ENCODE peak calls at places on chromosomes 13 and 19, in ten cellular contexts. J is SK-N-SH; V is GM23248; G is psoas muscle; L is right atrium auricular region; E is body of pancreas; R is HCT116; K is CD8-positive, alpha-beta memory T cell; C is naive thymus-derived CD4-positive, alpha-beta T cell; W is Peyer's patch. D is an unnamed sample. For H3K36me3, the result is how much of the 10 kb centered on the place peaks cover.

GRCh38 chr13:97440598-97440997 is 6.6 kb downstream of the RAP2A start:
- DNase-seq in J (no peak), V (peak), G (no peak), L (no peak), E (no peak), R (no peak), K (no peak), C (no peak), W (no peak), D (no peak)

GRCh38 chr13:107851670-107852460 is 363.5 kb downstream of the LIG4 start:
- DNase-seq in J (no peak), V (peak), G (no peak), L (no peak), E (no peak), R (no peak), K (no peak), C (no peak), W (no peak), D (no peak)

GRCh38 chr19:37466277-37466797 is 907 bp downstream of the ZNF569 start:
- DNase-seq in J (no peak), V (no peak), G (no peak), L (no peak), E (no peak), R (no peak), K (no peak), C (no peak), W (no peak), D (no peak)

GRCh38 chr19:3471954-3472655 is 8.2 kb downstream of the SMIM24 start:
- DNase-seq in J (peak), V (no peak), G (peak), L (no peak), E (no peak), R (no peak), K (peak), C (no peak), W (no peak), D (no peak)

GRCh38 chr13:32164622-32165268 is 133.2 kb downstream of the FRY start:
- DNase-seq in J (peak), V (peak), G (no peak), L (no peak), E (peak), R (peak), K (no peak), C (no peak), W (no peak), D (no peak)

GRCh38 chr19:47019431-47020041 is at the start of gene NPAS1:
- DNase-seq in J (peak), V (peak), G (no peak), L (no peak), E (no peak), R (no peak), K (no peak), C (no peak), W (no peak), D (no peak)

GRCh38 chr19:40229926-40230417 is 3.5 kb upstream of the CCNP start:
- DNase-seq in J (no peak), V (peak), G (no peak), L (no peak), E (no peak), R (no peak), K (no peak), C (no peak), W (no peak), D (no peak)

GRCh38 chr19:42386974-42387707 is 3.0 kb downstream of the CNFN start:
- DNase-seq in J (peak), V (peak), G (peak), L (peak), E (peak), R (peak), K (peak), C (peak), W (peak), D (peak)

GRCh38 chr13:57878291-57878690 is 246.7 kb downstream of the PCDH17 start:
- DNase-seq in J (no peak), V (no peak), G (no peak), L (no peak), E (no peak), R (no peak), K (no peak), C (no peak), W (no peak), D (no peak)

GRCh38 chr19:48844472-48844871 is 8.2 kb upstream of the HSD17B14 start:
- DNase-seq in J (peak), V (peak), G (no peak), L (no peak), E (no peak), R (peak), K (no peak), C (no peak), W (no peak), D (no peak)

GRCh38 chr13:40484101-40484800 is 182.2 kb downstream of the FOXO1 start:
- DNase-seq in J (no peak), V (peak), G (no peak), L (no peak), E (no peak), R (no peak), K (no peak), C (no peak), W (no peak), D (no peak)

GRCh38 chr19:48833977-48834376 is 2.3 kb downstream of the HSD17B14 start:
- DNase-seq in J (no peak), V (no peak), G (no peak), L (no peak), E (no peak), R (no peak), K (no peak), C (no peak), W (no peak), D (no peak)

GRCh38 chr13:71602327-71602726 is 264.7 kb downstream of the DACH1 start:
- DNase-seq in J (no peak), V (no peak), G (no peak), L (no peak), E (no peak), R (no peak), K (no peak), C (no peak), W (no peak), D (no peak)

GRCh38 chr13:28493740-28494536 is 990 bp downstream of the FLT1 start:
- DNase-seq in J (peak), V (peak), G (no peak), L (no peak), E (no peak), R (no peak), K (no peak), C (peak), W (no peak), D (no peak)

GRCh38 chr13:114025432-114026127 is 51.7 kb upstream of the C13orf46 start:
- DNase-seq in J (peak), V (no peak), G (peak), L (no peak), E (no peak), R (no peak), K (no peak), C (no peak), W (peak), D (no peak)

GRCh38 chr19:48490980-48491792 is 20.4 kb downstream of the LMTK3 start:
- DNase-seq in J (peak), V (peak), G (no peak), L (no peak), E (peak), R (peak), K (peak), C (peak), W (peak), D (no peak)

GRCh38 chr13:48158290-48158689 is 63.4 kb upstream of the MED4 start:
- DNase-seq in J (no peak), V (no peak), G (no peak), L (no peak), E (peak), R (no peak), K (no peak), C (peak), W (no peak), D (no peak)

GRCh38 chr13:27966641-27967202 is 2.4 kb downstream of the CDX2 start:
- DNase-seq in J (peak), V (no peak), G (no peak), L (no peak), E (no peak), R (no peak), K (no peak), C (no peak), W (no peak), D (no peak)

GRCh38 chr19:56111601-56112312 is 9.3 kb downstream of the ZNF787 start:
- DNase-seq in J (peak), V (no peak), G (peak), L (peak), E (peak), R (no peak), K (no peak), C (peak), W (peak), D (no peak)

GRCh38 chr13:100600915-100601314 is 12.3 kb upstream of the GGACT start:
- DNase-seq in J (no peak), V (no peak), G (no peak), L (no peak), E (peak), R (no peak), K (no peak), C (no peak), W (no peak), D (no peak)

GRCh38 chr19:28456264-28456663 is 756.7 kb downstream of the UQCRFS1 start:
- DNase-seq in J (no peak), V (no peak), G (no peak), L (no peak), E (no peak), R (no peak), K (no peak), C (no peak), W (no peak), D (no peak)
- H3K36me3 ChIP-seq in J (under half), V (under half), G (under half), L (under half), E (under half), R (under half), K (under half), C (under half), W (under half), D (under half)

GRCh38 chr19:19674315-19674714 is 5.7 kb downstream of the ZNF101 start:
- DNase-seq in J (no peak), V (no peak), G (no peak), L (no peak), E (no peak), R (no peak), K (no peak), C (no peak), W (no peak), D (no peak)

GRCh38 chr19:19679176-19680073 is 10.8 kb downstream of the ZNF101 start:
- DNase-seq in J (no peak), V (no peak), G (no peak), L (no peak), E (no peak), R (no peak), K (no peak), C (no peak), W (no peak), D (no peak)

GRCh38 chr19:19672816-19673215 is 4.2 kb downstream of the ZNF101 start:
- DNase-seq in J (no peak), V (no peak), G (no peak), L (no peak), E (no peak), R (no peak), K (no peak), C (no peak), W (peak), D (no peak)

DNA sequence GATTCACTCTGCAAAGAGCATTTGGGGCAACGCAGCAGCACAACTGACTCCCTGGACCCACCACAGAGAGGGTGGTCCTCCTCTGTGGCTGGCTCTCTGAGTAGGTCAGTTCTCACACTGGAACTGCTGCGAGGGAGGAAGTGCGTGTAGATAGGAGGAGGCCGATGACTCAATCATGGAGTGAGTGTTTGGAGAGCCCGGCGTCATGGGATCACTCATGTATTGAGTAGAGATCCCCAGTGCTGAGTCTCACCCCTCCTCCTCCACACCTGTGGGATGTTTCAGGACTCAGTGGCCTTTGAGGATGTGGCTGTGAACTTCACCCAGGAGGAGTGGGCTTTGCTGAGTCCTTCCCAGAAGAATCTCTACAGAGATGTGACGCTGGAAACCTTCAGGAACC is 8.9 kb downstream of the ZNF101 start:
- DNase-seq in J (no peak), V (no peak), G (no peak), L (no peak), E (no peak), R (no peak), K (no peak), C (no peak), W (no peak), D (no peak)
- H3K4me3 ChIP-seq in J (no peak), V (no peak), G (no peak), L (no peak), E (no peak), R (no peak), K (peak), C (peak), W (no peak), D (no peak)

GRCh38 chr19:2084993-2085720 is 11.0 kb downstream of the MOB3A start:
- DNase-seq in J (peak), V (peak), G (peak), L (peak), E (peak), R (no peak), K (peak), C (peak), W (peak), D (no peak)
- H3K36me3 ChIP-seq in J (under half), V (under half), G (under half), L (under half), E (under half), R (under half), K (under half), C (under half), W (under half), D (under half)

DNA sequence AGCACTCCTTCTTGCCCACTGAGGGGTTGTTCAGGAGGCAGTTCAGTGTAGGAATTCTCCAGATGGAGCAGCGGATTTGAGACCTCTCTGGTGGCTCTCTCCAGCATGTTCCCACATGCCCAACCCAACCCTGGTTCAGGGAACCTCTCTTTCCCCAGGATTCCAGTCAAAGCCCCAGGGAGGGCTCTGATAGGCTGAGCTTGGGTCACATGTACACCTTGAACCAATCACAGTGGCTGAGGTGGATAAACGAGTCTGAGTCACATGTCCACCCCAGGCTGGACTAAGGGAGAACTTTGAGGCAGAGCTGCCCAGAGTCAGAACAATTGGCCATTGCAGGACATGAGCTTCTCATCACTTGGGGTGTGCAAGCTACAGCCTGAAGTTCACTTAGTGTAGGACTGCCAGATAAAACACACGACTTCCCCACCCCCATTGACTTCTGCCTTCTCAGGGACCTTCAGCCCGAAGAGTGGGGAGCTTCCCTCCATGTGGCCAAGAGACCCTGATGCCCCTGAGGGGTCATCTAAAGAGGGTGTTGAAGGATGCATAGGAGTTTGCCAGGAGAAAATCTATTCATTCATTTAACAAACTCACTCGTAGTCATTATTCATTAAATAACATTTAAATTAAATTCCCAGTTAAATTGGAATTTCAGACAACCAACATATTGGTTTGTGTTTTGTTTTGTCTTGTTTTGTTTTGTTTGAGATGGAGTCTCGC is 4.0 kb upstream of the MAST3 start:
- DNase-seq in J (peak), V (peak), G (no peak), L (no peak), E (no peak), R (peak), K (no peak), C (no peak), W (no peak), D (no peak)
- H3K4me3 ChIP-seq in J (no peak), V (no peak), G (no peak), L (no peak), E (no peak), R (no peak), K (no peak), C (no peak), W (no peak), D (no peak)

GRCh38 chr19:2237869-2238153 is 1.2 kb downstream of the SF3A2 start:
- DNase-seq in J (no peak), V (no peak), G (no peak), L (no peak), E (no peak), R (no peak), K (no peak), C (no peak), W (no peak), D (no peak)

GRCh38 chr19:2235026-2235395 is 1.1 kb downstream of the PLEKHJ1 start:
- DNase-seq in J (no peak), V (peak), G (no peak), L (no peak), E (no peak), R (no peak), K (no peak), C (no peak), W (no peak), D (no peak)

GRCh38 chr19:2235396-2236284 is 489 bp downstream of the PLEKHJ1 start:
- DNase-seq in J (peak), V (peak), G (no peak), L (no peak), E (peak), R (no peak), K (peak), C (no peak), W (peak), D (no peak)

GRCh38 chr19:2237051-2237868 is 636 bp downstream of the SF3A2 start:
- DNase-seq in J (no peak), V (peak), G (no peak), L (no peak), E (no peak), R (no peak), K (no peak), C (no peak), W (no peak), D (no peak)

GRCh38 chr19:2236285-2237050 is at the start of the genes PLEKHJ1 and SF3A2:
- DNase-seq in J (peak), V (peak), G (peak), L (peak), E (peak), R (peak), K (peak), C (peak), W (peak), D (peak)
- H3K36me3 ChIP-seq in J (under half), V (under half), G (under half), L (under half), E (under half), R (under half), K (under half), C (under half), W (under half), D (under half)